ENCODE peak calls at places on chromosomes 5 and 9, in six cellular contexts. J is HepG2, I is GM12878, M is A549, C is K562, Q is upper lobe of left lung. L is an unnamed sample.

GRCh38 chr5:119318256-119318914 is 37.4 kb upstream of the TNFAIP8 start:
- ATAC-seq in J (peak), I (peak), M (no peak), C (no peak), Q (no peak), L (no peak)

GRCh38 chr9:123680382-123680781 is 249.5 kb downstream of the DENND1A start:
- ATAC-seq in J (no peak), I (no peak), M (no peak), C (no peak), Q (no peak), L (no peak)

GRCh38 chr5:138954257-138955012 is 79.3 kb upstream of the LRRTM2 start:
- ATAC-seq in J (no peak), I (no peak), M (no peak), C (no peak), Q (no peak), L (no peak)

GRCh38 chr9:99730063-99730462 is 91.6 kb upstream of the NR4A3 start:
- ATAC-seq in J (no peak), I (no peak), M (no peak), C (no peak), Q (no peak), L (no peak)

GRCh38 chr5:75040973-75041372 is 11.4 kb downstream of the GCNT4 start:
- ATAC-seq in J (no peak), I (no peak), M (no peak), C (no peak), Q (no peak), L (no peak)

GRCh38 chr5:73663161-73663859 is 37.3 kb downstream of the ARHGEF28 start:
- ATAC-seq in J (peak), I (peak), M (peak), C (no peak), Q (no peak), L (no peak)

GRCh38 chr5:167592114-167592513 is 699.3 kb upstream of the WWC1 start:
- ATAC-seq in J (no peak), I (no peak), M (no peak), C (no peak), Q (no peak), L (no peak)

GRCh38 chr9:107945493-107945892 is 455.9 kb upstream of the KLF4 start:
- ATAC-seq in J (no peak), I (no peak), M (no peak), C (peak), Q (no peak), L (no peak)

GRCh38 chr5:100430268-100430900 is 104.8 kb upstream of the FAM174A start:
- ATAC-seq in J (peak), I (peak), M (peak), C (no peak), Q (peak), L (no peak)

GRCh38 chr5:122434547-122434946 is 122.5 kb downstream of the SNCAIP start:
- ATAC-seq in J (no peak), I (no peak), M (no peak), C (no peak), Q (no peak), L (no peak)

GRCh38 chr5:143126121-143127019 is 277.1 kb downstream of the NR3C1 start:
- ATAC-seq in J (no peak), I (no peak), M (no peak), C (no peak), Q (no peak), L (no peak)

GRCh38 chr9:119272500-119273211 is 96.6 kb downstream of the BRINP1 start:
- ATAC-seq in J (no peak), I (no peak), M (no peak), C (no peak), Q (no peak), L (no peak)

GRCh38 chr5:151805414-151806225 is 33.9 kb downstream of the G3BP1 start:
- ATAC-seq in J (no peak), I (peak), M (no peak), C (no peak), Q (peak), L (peak)

GRCh38 chr9:131666029-131666428 is 73.8 kb downstream of the RAPGEF1 start:
- ATAC-seq in J (no peak), I (no peak), M (no peak), C (no peak), Q (no peak), L (no peak)

GRCh38 chr9:6218099-6218502 is 2.5 kb downstream of the IL33 start:
- ATAC-seq in J (no peak), I (no peak), M (no peak), C (no peak), Q (peak), L (peak)

GRCh38 chr9:34085581-34086500 is 37.2 kb upstream of the UBAP2 start:
- ATAC-seq in J (no peak), I (no peak), M (no peak), C (no peak), Q (no peak), L (no peak)

GRCh38 chr9:68955281-68955680 is 58.6 kb downstream of the PRKACG start:
- ATAC-seq in J (no peak), I (no peak), M (no peak), C (no peak), Q (no peak), L (no peak)

GRCh38 chr9:69332067-69332685 is 7.2 kb downstream of the ENTREP1 start:
- ATAC-seq in J (no peak), I (no peak), M (no peak), C (no peak), Q (no peak), L (no peak)

GRCh38 chr5:5179597-5179996 is 39.5 kb downstream of the ADAMTS16 start:
- ATAC-seq in J (no peak), I (no peak), M (no peak), C (no peak), Q (no peak), L (no peak)

DNA sequence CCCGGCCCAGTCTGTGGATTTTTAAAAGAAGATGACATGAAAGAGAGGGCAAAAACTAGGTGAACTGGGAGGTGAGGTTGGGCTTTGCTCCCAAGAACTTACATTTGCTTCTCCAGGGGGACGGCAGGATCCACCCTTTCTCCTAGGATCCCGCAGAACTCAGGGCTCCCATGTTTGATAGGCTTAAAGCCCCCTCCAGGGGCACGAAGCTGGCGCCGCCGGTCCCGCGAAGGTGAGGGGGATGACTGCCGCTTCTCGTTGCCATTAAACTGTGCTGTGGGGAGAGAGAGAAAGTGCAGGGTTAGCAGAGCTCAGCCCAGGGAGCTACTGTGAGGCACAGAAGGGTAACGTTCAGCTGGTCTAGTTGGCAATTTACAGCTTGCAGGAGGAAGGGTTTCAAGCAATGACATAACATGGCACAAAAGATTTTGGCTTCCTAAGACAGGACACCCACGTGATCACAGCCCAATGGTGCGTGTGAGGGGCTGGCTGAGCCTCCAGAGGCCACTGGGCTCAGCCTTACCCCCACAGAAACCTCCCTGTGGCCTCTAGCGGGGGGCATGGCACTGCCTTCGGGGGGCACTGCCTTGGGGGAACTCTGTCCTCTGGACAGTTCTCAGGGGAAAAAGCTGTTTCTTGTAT is 52.0 kb upstream of the SLC25A51 start:
- ATAC-seq in J (no peak), I (no peak), M (no peak), C (no peak), Q (no peak), L (no peak)
- TF ChIP-seq EP300 in J (no peak), I (no peak), M (no peak), C (no peak), Q (no peak), L (no peak)

GRCh38 chr9:121305269-121305994 is 37.5 kb downstream of the GSN start:
- ATAC-seq in J (no peak), I (no peak), M (no peak), C (no peak), Q (peak), L (peak)
- TF ChIP-seq EP300 in J (no peak), I (no peak), M (no peak), C (no peak), Q (no peak), L (no peak)

DNA sequence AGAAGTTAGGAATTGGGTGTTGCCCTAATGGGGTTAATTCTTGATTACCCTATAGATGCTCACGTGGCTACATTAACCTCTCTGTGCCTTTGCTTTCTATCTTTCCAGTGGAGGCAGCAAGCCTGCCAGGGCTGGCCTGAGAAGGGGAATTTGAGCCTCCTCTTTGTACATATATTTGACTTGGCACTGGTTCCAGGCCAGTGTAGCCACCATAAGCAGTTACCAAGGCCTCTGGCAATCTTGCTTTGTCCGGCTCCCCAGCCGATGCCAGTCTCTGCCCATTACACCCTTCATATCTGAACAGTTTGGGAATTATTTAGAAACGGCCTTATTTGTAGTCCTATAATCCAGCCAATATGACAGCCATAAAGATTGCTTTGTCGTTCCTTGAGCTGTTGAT is 58.6 kb upstream of the PPARGC1B start:
- ATAC-seq in J (no peak), I (no peak), M (peak), C (no peak), Q (no peak), L (no peak)
- TF ChIP-seq EP300 in J (no peak), I (no peak), M (no peak), C (no peak), Q (no peak), L (no peak)

GRCh38 chr5:55304584-55304983 is 2.9 kb downstream of the DHX29 start:
- ATAC-seq in J (no peak), I (no peak), M (no peak), C (peak), Q (no peak), L (no peak)
- TF ChIP-seq EP300 in J (no peak), I (no peak), M (no peak), C (peak), Q (no peak), L (no peak)

GRCh38 chr5:136699661-136700060 is 334.3 kb upstream of the TRPC7 start:
- ATAC-seq in J (no peak), I (no peak), M (no peak), C (no peak), Q (no peak), L (no peak)
- TF ChIP-seq EP300 in J (no peak), I (no peak), M (no peak), C (no peak), Q (no peak), L (no peak)

DNA sequence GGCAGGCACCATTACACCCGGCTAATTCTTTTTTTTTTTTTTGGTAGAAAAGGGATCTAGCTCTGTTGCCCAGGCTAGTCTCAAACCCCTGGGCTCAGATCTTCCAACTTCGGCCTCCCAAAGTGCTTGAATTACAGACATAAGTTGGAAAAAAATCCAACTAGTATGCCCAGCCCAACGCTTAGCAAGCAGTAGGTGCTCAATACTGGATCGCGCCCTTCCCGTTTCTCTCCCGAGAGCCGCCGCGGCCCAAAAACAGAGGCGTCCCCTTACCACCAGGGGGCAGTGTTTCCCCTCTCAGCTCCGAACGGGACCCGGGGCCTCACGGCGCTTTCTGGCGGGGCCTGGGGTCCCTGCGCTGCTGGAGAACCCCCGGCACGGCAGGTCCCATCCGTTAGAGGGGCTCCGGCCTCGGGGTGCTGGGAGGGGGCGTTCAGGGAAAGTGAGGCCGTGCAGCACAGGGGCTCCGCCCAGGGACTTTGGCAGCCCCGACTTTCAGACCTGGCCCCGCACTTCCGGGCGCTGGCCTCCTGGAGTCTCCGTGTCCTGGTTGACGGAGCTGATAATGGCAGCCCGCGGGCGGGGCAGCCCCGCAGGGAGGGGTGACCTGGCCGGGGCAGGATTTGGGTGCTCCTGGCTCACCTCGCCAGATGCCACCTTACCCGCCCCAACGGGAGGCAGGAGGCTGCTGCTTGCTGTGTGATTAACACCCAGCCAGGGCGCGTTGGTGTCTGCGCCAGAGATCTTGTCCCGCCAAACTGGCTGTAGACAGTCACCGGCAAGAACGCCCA is 15.2 kb downstream of the PTGES start:
- ATAC-seq in J (peak), I (peak), M (peak), C (peak), Q (peak), L (peak)
- TF ChIP-seq EP300 in J (no peak), I (no peak), M (no peak), C (peak), Q (no peak), L (no peak)

GRCh38 chr5:128225245-128226030 is 141.9 kb downstream of the SLC12A2 start:
- ATAC-seq in J (no peak), I (peak), M (no peak), C (no peak), Q (no peak), L (no peak)

GRCh38 chr5:128224336-128224735 is 140.8 kb downstream of the SLC12A2 start:
- ATAC-seq in J (no peak), I (no peak), M (no peak), C (no peak), Q (no peak), L (no peak)

GRCh38 chr5:128228506-128228905 is 144.9 kb downstream of the SLC12A2 start:
- ATAC-seq in J (no peak), I (no peak), M (no peak), C (no peak), Q (peak), L (peak)

DNA sequence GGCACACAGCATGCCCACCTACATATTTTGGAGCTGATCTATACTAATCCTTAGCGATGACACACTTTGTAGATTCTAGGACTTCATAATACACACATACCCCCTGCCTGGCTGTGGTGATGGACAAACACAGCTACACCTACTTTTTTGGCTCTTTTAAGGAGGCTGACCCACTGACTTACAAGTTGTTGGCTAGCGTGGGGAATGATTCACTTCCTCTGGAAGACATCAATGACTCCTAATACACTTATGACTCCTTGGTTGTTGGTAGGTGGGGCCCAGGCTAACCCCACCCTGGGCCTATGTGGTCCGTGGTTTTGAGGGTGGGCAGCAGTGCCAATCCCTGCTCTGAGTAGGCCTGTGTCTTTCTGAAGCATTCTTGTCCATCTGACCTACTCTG is 144.4 kb downstream of the SLC12A2 start:
- ATAC-seq in J (no peak), I (no peak), M (peak), C (no peak), Q (peak), L (peak)
- TF ChIP-seq EP300 in J (no peak), I (no peak), M (no peak), C (no peak), Q (no peak), L (no peak)

GRCh38 chr5:170301901-170302728 is 4.5 kb upstream of the LCP2 start:
- ATAC-seq in J (no peak), I (no peak), M (no peak), C (no peak), Q (no peak), L (no peak)

GRCh38 chr5:170305016-170305645 is 7.6 kb upstream of the LCP2 start:
- ATAC-seq in J (no peak), I (no peak), M (no peak), C (no peak), Q (no peak), L (no peak)

GRCh38 chr5:170301149-170301548 is 3.6 kb upstream of the LCP2 start:
- ATAC-seq in J (no peak), I (no peak), M (no peak), C (no peak), Q (no peak), L (no peak)

GRCh38 chr5:170303564-170303963 is 6.0 kb upstream of the LCP2 start:
- ATAC-seq in J (no peak), I (no peak), M (no peak), C (no peak), Q (no peak), L (no peak)

GRCh38 chr5:170302729-170303501 is 5.3 kb upstream of the LCP2 start:
- ATAC-seq in J (no peak), I (peak), M (no peak), C (peak), Q (peak), L (peak)
- TF ChIP-seq EP300 in J (no peak), I (no peak), M (no peak), C (no peak), Q (no peak), L (no peak)

DNA sequence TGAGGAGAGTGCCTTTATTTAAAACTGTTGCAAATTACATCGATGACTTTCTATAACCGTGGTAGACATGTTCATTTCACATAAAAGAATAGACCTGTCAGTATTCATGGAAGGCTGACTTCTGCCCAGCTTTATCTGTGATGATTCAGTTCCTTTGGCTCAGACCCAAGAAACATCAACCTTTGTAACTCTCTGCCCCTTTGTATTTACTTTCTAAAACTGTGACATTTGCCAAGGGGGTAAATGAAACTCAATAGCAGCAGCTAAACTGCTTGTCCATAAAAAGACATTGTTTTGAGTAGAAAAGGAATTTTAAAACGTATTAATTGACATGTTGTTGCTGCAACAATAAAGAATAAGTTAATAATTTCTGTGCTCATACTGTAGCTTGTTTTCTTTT is 137.8 kb upstream of the ANKH start:
- ATAC-seq in J (peak), I (no peak), M (peak), C (peak), Q (no peak), L (no peak)
- TF ChIP-seq EP300 in J (no peak), I (no peak), M (no peak), C (no peak), Q (no peak), L (no peak)

L was measured in gastroesophageal sphincter.